ENCODE peak calls at places on chromosome 1, in four cellular contexts. B is right atrium auricular region, S is ascending aorta, G is SK-MEL-5. L is an unnamed sample.

GRCh38 chr1:153921080-153921802 is 1.5 kb downstream of the GATAD2B start:
- DNase-seq in B (no peak), S (no peak), G (no peak), L (no peak)

GRCh38 chr1:183569141-183569540 is 21.1 kb downstream of the NCF2 start:
- DNase-seq in B (no peak), S (no peak), G (no peak), L (no peak)

GRCh38 chr1:227372662-227373061 is 54.4 kb upstream of the CDC42BPA start:
- DNase-seq in B (no peak), S (no peak), G (no peak), L (no peak)

GRCh38 chr1:30768169-30768829 is 10.7 kb upstream of the LAPTM5 start:
- DNase-seq in B (no peak), S (no peak), G (no peak), L (no peak)

GRCh38 chr1:22284906-22285544 is 142.1 kb upstream of the WNT4 start:
- DNase-seq in B (no peak), S (no peak), G (no peak), L (no peak)

GRCh38 chr1:93844262-93845045 is 34.6 kb downstream of the DNTTIP2 start:
- DNase-seq in B (no peak), S (peak), G (peak), L (peak)

GRCh38 chr1:3001471-3002348 is 19.6 kb upstream of the ACTRT2 start:
- DNase-seq in B (no peak), S (peak), G (no peak), L (no peak)

GRCh38 chr1:16212251-16212961 is at the start of gene ARHGEF19:
- DNase-seq in B (no peak), S (no peak), G (no peak), L (no peak)

GRCh38 chr1:201565771-201566528 is 27.0 kb downstream of the NAV1 start:
- DNase-seq in B (no peak), S (no peak), G (no peak), L (no peak)